ENCODE peak calls at places on chromosomes 5 and 9, in nine cellular contexts. W, O, V, R, Y, A, J, I and X are unnamed samples.

GRCh38 chr9:35940474-35941467 is 17.2 kb downstream of the OR2S2 start:
- DNase-seq in J (no peak), W (no peak), O (no peak), I (no peak), R (peak), V (no peak), Y (no peak), A (no peak), X (no peak)

GRCh38 chr9:116673375-116673774 is 13.7 kb upstream of the TRIM32 start:
- DNase-seq in W (no peak), R (no peak), V (no peak), I (peak), A (no peak), J (no peak), O (no peak), Y (no peak), X (no peak)

GRCh38 chr5:109239501-109239900 is 170.3 kb downstream of the PJA2 start:
- DNase-seq in A (no peak), I (no peak), V (no peak), W (no peak), O (no peak), J (no peak), Y (no peak), R (no peak), X (no peak)

GRCh38 chr9:13443380-13444271 is 164.1 kb upstream of the MPDZ start:
- DNase-seq in Y (no peak), R (no peak), I (no peak), O (no peak), J (no peak), W (peak), A (no peak), V (no peak), X (peak)

GRCh38 chr9:90925581-90926257 is 124.1 kb downstream of the SYK start:
- DNase-seq in W (no peak), I (peak), Y (no peak), A (no peak), V (no peak), R (no peak), O (peak), J (no peak), X (no peak)

GRCh38 chr9:109861499-109861898 is 81.5 kb downstream of the PALM2AKAP2 start:
- DNase-seq in R (no peak), I (no peak), O (no peak), J (no peak), W (no peak), A (no peak), Y (no peak), V (peak), X (no peak)

GRCh38 chr9:99326917-99327189 is 104.8 kb downstream of the SEC61B start:
- DNase-seq in J (no peak), R (no peak), I (no peak), A (no peak), V (no peak), Y (no peak), O (no peak), W (no peak), X (no peak)

GRCh38 chr5:127634007-127634406 is 14.9 kb upstream of the CTXN3 start:
- DNase-seq in R (no peak), O (no peak), J (no peak), Y (no peak), V (no peak), A (no peak), W (no peak), I (no peak), X (no peak)

GRCh38 chr5:37667846-37668245 is 172.0 kb downstream of the GDNF start:
- DNase-seq in O (no peak), A (no peak), Y (no peak), W (no peak), R (no peak), J (no peak), V (no peak), I (no peak), X (no peak)

GRCh38 chr5:14464661-14465060 is 116.9 kb upstream of the OTULINL start:
- DNase-seq in Y (no peak), R (no peak), O (no peak), A (no peak), W (peak), V (no peak), J (peak), I (no peak), X (no peak)

GRCh38 chr9:119788876-119789275 is 419.6 kb upstream of the BRINP1 start:
- DNase-seq in A (no peak), J (no peak), R (no peak), V (no peak), O (no peak), Y (no peak), I (no peak), W (no peak), X (no peak)

GRCh38 chr9:7622481-7622880 is 177.1 kb downstream of the DMAC1 start:
- DNase-seq in Y (no peak), A (no peak), R (no peak), O (no peak), I (no peak), J (no peak), V (no peak), W (no peak), X (no peak)

GRCh38 chr9:129323376-129323998 is 145.4 kb upstream of the IER5L start:
- DNase-seq in O (no peak), R (no peak), J (no peak), V (no peak), I (no peak), Y (no peak), A (no peak), W (no peak), X (no peak)

GRCh38 chr9:89961616-89962341 is 357.0 kb downstream of the GADD45G start:
- DNase-seq in Y (no peak), W (no peak), A (no peak), J (no peak), V (no peak), O (no peak), I (no peak), R (no peak), X (no peak)

GRCh38 chr5:67289763-67290521 is 93.3 kb upstream of the CD180 start:
- DNase-seq in V (peak), A (no peak), W (no peak), R (no peak), O (no peak), J (no peak), Y (no peak), I (no peak), X (no peak)

GRCh38 chr5:14449052-14449661 is 132.4 kb upstream of the OTULINL start:
- DNase-seq in Y (no peak), W (no peak), O (peak), J (no peak), V (no peak), A (no peak), I (peak), R (no peak), X (peak)

GRCh38 chr9:92439921-92440750 is 15.9 kb upstream of the OMD start:
- DNase-seq in O (peak), I (peak), Y (no peak), A (no peak), W (no peak), J (no peak), R (no peak), V (no peak), X (no peak)

GRCh38 chr9:19375536-19375935 is 4.5 kb downstream of the RPS6 start:
- DNase-seq in Y (no peak), W (no peak), V (no peak), O (peak), R (no peak), I (peak), A (no peak), J (no peak), X (no peak)

GRCh38 chr5:35854248-35854647 is 2.4 kb upstream of the IL7R start:
- DNase-seq in I (no peak), J (no peak), W (no peak), R (no peak), A (peak), V (no peak), Y (peak), O (no peak), X (no peak)

GRCh38 chr9:20270176-20270575 is 352.1 kb downstream of the MLLT3 start:
- DNase-seq in I (no peak), W (no peak), Y (no peak), R (no peak), V (no peak), A (no peak), J (no peak), O (no peak), X (no peak)

GRCh38 chr9:93672622-93673270 is 96.4 kb downstream of the PHF2 start:
- DNase-seq in O (no peak), A (no peak), Y (no peak), R (no peak), I (no peak), J (no peak), W (no peak), V (no peak), X (no peak)

GRCh38 chr9:120431268-120431667 is 148.7 kb downstream of the CDK5RAP2 start:
- DNase-seq in V (no peak), A (no peak), J (no peak), I (no peak), W (no peak), R (no peak), O (no peak), Y (no peak), X (no peak)

GRCh38 chr9:97556036-97556720 is 54.7 kb downstream of the TMOD1 start:
- DNase-seq in A (no peak), J (no peak), W (no peak), V (no peak), O (no peak), R (no peak), I (no peak), Y (no peak), X (no peak)

GRCh38 chr5:17276445-17276844 is 59.0 kb downstream of the BASP1 start:
- DNase-seq in O (no peak), J (no peak), Y (no peak), W (no peak), V (no peak), I (no peak), R (no peak), A (no peak), X (no peak)

GRCh38 chr5:139481122-139481533 is 1.4 kb downstream of the STING1 start:
- DNase-seq in V (peak), I (no peak), Y (no peak), R (no peak), W (no peak), O (no peak), A (no peak), J (no peak), X (no peak)

GRCh38 chr5:122163151-122164069 is 34.1 kb downstream of the ZNF474 start:
- DNase-seq in W (no peak), R (no peak), V (no peak), J (peak), A (no peak), Y (no peak), I (peak), O (peak), X (no peak)

GRCh38 chr9:35771524-35771923 is 17.4 kb upstream of the MSMP start:
- DNase-seq in I (no peak), A (no peak), Y (no peak), O (no peak), V (no peak), W (peak), R (no peak), J (no peak), X (no peak)

GRCh38 chr9:74245871-74246552 is 251.1 kb upstream of the RORB start:
- DNase-seq in W (no peak), A (no peak), R (peak), J (no peak), Y (no peak), V (no peak), O (no peak), I (no peak), X (no peak)

GRCh38 chr9:129990269-129991005 is 52.6 kb downstream of the FNBP1 start:
- DNase-seq in O (no peak), A (no peak), V (no peak), W (no peak), I (no peak), J (no peak), R (no peak), Y (no peak), X (no peak)

GRCh38 chr9:35106343-35106730 is 3.4 kb upstream of the STOML2 start:
- DNase-seq in A (no peak), W (no peak), O (no peak), V (no peak), Y (no peak), J (no peak), I (no peak), R (no peak), X (no peak)